ENCODE peak calls at places on chromosomes 16 and 17, in nine cellular contexts. Q, S, I, V, U, B, R, K and A are unnamed samples.

GRCh38 chr16:28009586-28010373 is 53.7 kb downstream of the GSG1L start:
- DNase-seq in Q (no peak), S (no peak), I (no peak), V (no peak), U (no peak), B (no peak), R (no peak), K (no peak), A (no peak)

GRCh38 chr17:46898364-46898763 is 24.6 kb upstream of the GOSR2 start:
- DNase-seq in Q (no peak), S (no peak), I (no peak), V (no peak), U (no peak), B (no peak), R (no peak), K (no peak), A (no peak)

GRCh38 chr17:6177941-6178694 is 107.9 kb downstream of the WSCD1 start:
- DNase-seq in Q (no peak), S (no peak), I (no peak), V (no peak), U (no peak), B (no peak), R (no peak), K (no peak), A (no peak)

GRCh38 chr17:69414408-69415274 is at the start of gene MAP2K6:
- DNase-seq in Q (peak), S (no peak), I (peak), V (peak), U (peak), B (peak), R (peak), K (peak), A (peak)

GRCh38 chr16:66824006-66824405 is 6.8 kb downstream of the NAE1 start:
- DNase-seq in Q (no peak), S (no peak), I (no peak), V (no peak), U (no peak), B (no peak), R (no peak), K (no peak), A (no peak)

GRCh38 chr17:39225974-39226683 is 384 bp upstream of the STAC2 start:
- DNase-seq in Q (peak), S (no peak), I (no peak), V (peak), U (no peak), B (peak), R (no peak), K (peak), A (peak)

GRCh38 chr17:76407509-76407908 is 23.1 kb downstream of the SPHK1 start:
- DNase-seq in Q (no peak), S (no peak), I (no peak), V (no peak), U (no peak), B (no peak), R (no peak), K (no peak), A (no peak)

GRCh38 chr17:79114455-79115301 is 40.1 kb downstream of the ENGASE start:
- DNase-seq in Q (peak), S (no peak), I (no peak), V (no peak), U (no peak), B (no peak), R (no peak), K (no peak), A (no peak)

GRCh38 chr17:43360376-43360738 is 38.4 kb upstream of the ARL4D start:
- DNase-seq in Q (peak), S (no peak), I (no peak), V (peak), U (peak), B (peak), R (peak), K (peak), A (peak)

GRCh38 chr17:34146440-34147043 is 108.5 kb upstream of the CCL2 start:
- DNase-seq in Q (peak), S (no peak), I (peak), V (no peak), U (peak), B (no peak), R (peak), K (peak), A (no peak)

GRCh38 chr16:912684-913613 is 57.8 kb downstream of the LMF1 start:
- DNase-seq in Q (peak), S (no peak), I (no peak), V (no peak), U (no peak), B (no peak), R (no peak), K (no peak), A (no peak)

GRCh38 chr16:81143921-81144471 is 47.8 kb upstream of the GCSH start:
- DNase-seq in Q (no peak), S (no peak), I (no peak), V (no peak), U (no peak), B (no peak), R (no peak), K (no peak), A (no peak)

GRCh38 chr17:38791162-38791561 is 8.2 kb downstream of the PIP4K2B start:
- DNase-seq in Q (no peak), S (no peak), I (no peak), V (no peak), U (no peak), B (no peak), R (no peak), K (no peak), A (no peak)

GRCh38 chr16:28010671-28011070 is 52.8 kb downstream of the GSG1L start:
- DNase-seq in Q (no peak), S (peak), I (no peak), V (no peak), U (no peak), B (no peak), R (no peak), K (no peak), A (no peak)

GRCh38 chr17:43871947-43872690 is 25.1 kb downstream of the CD300LG start:
- DNase-seq in Q (no peak), S (no peak), I (no peak), V (no peak), U (no peak), B (no peak), R (no peak), K (no peak), A (no peak)

GRCh38 chr17:59378621-59379194 is 47.3 kb downstream of the YPEL2 start:
- DNase-seq in Q (no peak), S (no peak), I (no peak), V (no peak), U (no peak), B (no peak), R (no peak), K (no peak), A (peak)

GRCh38 chr16:51141541-51141940 is 9.5 kb downstream of the SALL1 start:
- DNase-seq in Q (no peak), S (no peak), I (no peak), V (no peak), U (no peak), B (no peak), R (no peak), K (no peak), A (no peak)

GRCh38 chr17:80147035-80147939 is at the start of gene EIF4A3:
- DNase-seq in Q (peak), S (peak), I (peak), V (peak), U (peak), B (peak), R (peak), K (peak), A (peak)

GRCh38 chr16:81516478-81517149 is 72.0 kb downstream of the CMIP start:
- DNase-seq in Q (no peak), S (no peak), I (no peak), V (no peak), U (no peak), B (no peak), R (no peak), K (no peak), A (no peak)